ENCODE peak calls at places on chromosomes 4 and X, in five cellular contexts. O is iPS DF 19.7, V is mucosa of descending colon, L is GM12878, H is MV-4-11. F is an unnamed sample.

GRCh38 chr4:172202480-172203076 is 389.4 kb downstream of the GALNTL6 start:
- DNase-seq in O (peak), V (no peak), L (no peak), H (peak), F (no peak)

GRCh38 chrX:132730266-132730665 is 228.2 kb downstream of the HS6ST2 start:
- DNase-seq in O (no peak), V (no peak), L (no peak), H (no peak), F (no peak)

GRCh38 chr4:113445286-113445685 is 316.3 kb downstream of the CAMK2D start:
- DNase-seq in O (no peak), V (peak), L (no peak), H (no peak), F (no peak)

GRCh38 chr4:8050555-8051206 is 107.9 kb downstream of the ABLIM2 start:
- DNase-seq in O (peak), V (peak), L (no peak), H (peak), F (no peak)

GRCh38 chrX:40484408-40485091 is 96.2 kb upstream of the ATP6AP2 start:
- DNase-seq in O (no peak), V (no peak), L (no peak), H (no peak), F (no peak)

GRCh38 chr4:109025471-109026076 is 262.7 kb upstream of the ETNPPL start:
- DNase-seq in O (no peak), V (no peak), L (no peak), H (peak), F (no peak)

GRCh38 chr4:106585920-106586349 is 217.4 kb upstream of the GIMD1 start:
- DNase-seq in O (no peak), V (no peak), L (no peak), H (no peak), F (no peak)

GRCh38 chr4:26062221-26062620 is 148.2 kb downstream of the SMIM20 start:
- DNase-seq in O (no peak), V (no peak), L (no peak), H (no peak), F (no peak)

GRCh38 chr4:86921608-86922252 is 13.1 kb upstream of the AFF1 start:
- DNase-seq in O (no peak), V (no peak), L (no peak), H (peak), F (no peak)

GRCh38 chrX:74613350-74614192 is 853 bp downstream of the RLIM start:
- DNase-seq in O (no peak), V (peak), L (no peak), H (peak), F (no peak)

GRCh38 chr4:125704726-125705125 is 390.0 kb downstream of the FAT4 start:
- DNase-seq in O (no peak), V (no peak), L (no peak), H (no peak), F (no peak)

GRCh38 chr4:2570551-2571222 is 34.2 kb downstream of the FAM193A start:
- DNase-seq in O (no peak), V (no peak), L (peak), H (no peak), F (peak)

GRCh38 chr4:179465131-179465797 is 2023.0 kb upstream of the AGA start:
- DNase-seq in O (peak), V (no peak), L (no peak), H (peak), F (no peak)

GRCh38 chr4:113406723-113407016 is 354.9 kb downstream of the CAMK2D start:
- DNase-seq in O (no peak), V (no peak), L (no peak), H (no peak), F (no peak)

GRCh38 chrX:125289209-125289608 is 30.5 kb upstream of the TEX13C start:
- DNase-seq in O (no peak), V (no peak), L (no peak), H (no peak), F (no peak)

GRCh38 chrX:73068467-73069364 is 10.6 kb downstream of the PABPC1L2A start:
- DNase-seq in O (no peak), V (no peak), L (no peak), H (no peak), F (no peak)

GRCh38 chr4:48194986-48195773 is 61.1 kb upstream of the TXK start:
- DNase-seq in O (no peak), V (no peak), L (no peak), H (peak), F (no peak)

GRCh38 chrX:36957425-36958328 is 50.5 kb upstream of the FAM47C start:
- DNase-seq in O (no peak), V (peak), L (no peak), H (no peak), F (no peak)

F was measured in activated naive CD8-positive, alpha-beta T cell treated with anti-CD3 and anti-CD28 coated beads, Interleukin-2, amount 50 U/mL, for 16 hours.